ENCODE peak calls at places on chromosomes 11 and 22, in eight cellular contexts. Z is coronary artery, F is esophagus squamous epithelium, K is HFF-Myc, H is dorsolateral prefrontal cortex, G is PC-9, E is heart right ventricle, M is fibroblast of lung. Q is an unnamed sample.

GRCh38 chr11:11500744-11501487 is 120.9 kb downstream of the GALNT18 start:
- DNase-seq in Z (no peak), F (no peak), K (no peak), H (no peak), G (no peak), E (no peak), M (no peak), Q (no peak)

GRCh38 chr11:43803766-43804165 is 76.9 kb upstream of the ALKBH3 start:
- DNase-seq in Z (no peak), F (no peak), K (no peak), H (no peak), G (no peak), E (no peak), M (no peak), Q (no peak)

GRCh38 chr11:293293-293851 is 4.4 kb downstream of the PGGHG start:
- DNase-seq in Z (no peak), F (no peak), K (no peak), H (no peak), G (no peak), E (peak; percentile 6), M (no peak), Q (no peak)

GRCh38 chr11:24412722-24413121 is 84.1 kb upstream of the LUZP2 start:
- DNase-seq in Z (no peak), F (no peak), K (no peak), H (no peak), G (no peak), E (no peak), M (no peak), Q (no peak)

GRCh38 chr11:83459802-83460201 is 173.6 kb upstream of the CCDC90B start:
- DNase-seq in Z (no peak), F (no peak), K (no peak), H (no peak), G (no peak), E (no peak), M (no peak), Q (no peak)

GRCh38 chr11:18987454-18988231 is 48.4 kb upstream of the MRGPRX1 start:
- DNase-seq in Z (no peak), F (no peak), K (no peak), H (no peak), G (no peak), E (no peak), M (no peak), Q (no peak)

GRCh38 chr11:14953904-14954303 is 18.2 kb downstream of the CALCA start:
- DNase-seq in Z (no peak), F (no peak), K (no peak), H (no peak), G (no peak), E (no peak), M (no peak), Q (no peak)

GRCh38 chr11:61635787-61636186 is 44.4 kb upstream of the DAGLA start:
- DNase-seq in Z (no peak), F (no peak), K (no peak), H (no peak), G (no peak), E (no peak), M (no peak), Q (no peak)

DNA sequence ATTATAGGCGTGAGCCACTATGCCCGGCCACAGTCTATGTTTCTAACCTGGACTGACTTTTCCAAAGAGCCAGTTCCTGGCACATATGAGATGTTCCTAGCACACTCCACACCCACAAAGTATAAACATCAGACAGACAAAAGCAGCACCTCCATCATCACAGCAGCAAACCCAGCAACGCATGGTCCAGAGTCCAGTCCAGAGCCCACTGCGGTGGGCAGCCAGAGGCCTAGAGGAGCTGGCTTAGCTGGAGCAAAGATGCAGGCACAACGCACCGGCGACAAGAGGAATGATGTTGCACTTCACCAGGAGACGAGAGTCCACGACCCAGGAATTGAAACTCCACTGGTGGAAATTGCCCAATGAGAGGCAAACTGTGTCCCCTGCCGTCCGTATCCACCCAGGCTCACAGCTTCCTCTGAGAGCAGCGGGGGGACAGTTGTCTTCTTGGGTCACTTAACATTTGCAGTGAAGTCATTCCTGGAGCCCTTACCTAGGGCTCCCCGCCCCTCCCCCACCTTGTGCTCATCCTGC is 36.6 kb downstream of the RPS6KA4 start:
- DNase-seq in Z (no peak), F (no peak), K (no peak), H (no peak), G (no peak), E (peak; percentile 23), M (no peak), Q (no peak)
- H3K4me3 ChIP-seq in Z (no peak overlapping the region), F (no peak overlapping the region), K (no peak overlapping the region), H (no peak overlapping the region), G (no peak overlapping the region), E (no peak overlapping the region), M (no peak overlapping the region), Q (no peak overlapping the region)

GRCh38 chr11:74121804-74122203 is 49.0 kb downstream of the C2CD3 start:
- DNase-seq in Z (no peak), F (no peak), K (no peak), H (no peak), G (no peak), E (no peak), M (no peak), Q (no peak)

DNA sequence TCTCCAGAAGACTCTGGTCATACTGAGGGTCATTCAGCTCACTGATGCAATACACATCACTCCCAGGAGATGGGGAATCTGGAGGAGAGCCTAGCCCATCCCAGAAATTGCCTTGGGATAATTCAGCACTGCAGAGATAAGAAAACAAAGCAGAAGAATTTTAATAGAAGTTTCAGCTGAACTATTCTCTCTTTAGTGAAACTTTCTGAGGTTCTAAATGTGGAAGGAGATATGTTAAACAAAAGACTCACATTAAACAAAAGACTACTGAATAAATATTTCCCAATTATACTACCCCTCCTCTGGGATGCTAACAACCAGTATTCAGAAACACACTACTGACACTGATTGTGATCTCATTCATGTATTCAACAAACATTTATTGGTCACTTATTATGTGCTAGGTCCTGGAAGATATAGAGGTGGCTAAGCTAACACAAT is 47.8 kb downstream of the C2CD3 start:
- DNase-seq in Z (no peak), F (no peak), K (no peak), H (no peak), G (no peak), E (no peak), M (no peak), Q (no peak)
- TF ChIP-seq CTCF in Z (no peak), F (no peak), K (no peak), H (no peak), G (no peak), E (no peak), M (no peak), Q (no peak)

DNA sequence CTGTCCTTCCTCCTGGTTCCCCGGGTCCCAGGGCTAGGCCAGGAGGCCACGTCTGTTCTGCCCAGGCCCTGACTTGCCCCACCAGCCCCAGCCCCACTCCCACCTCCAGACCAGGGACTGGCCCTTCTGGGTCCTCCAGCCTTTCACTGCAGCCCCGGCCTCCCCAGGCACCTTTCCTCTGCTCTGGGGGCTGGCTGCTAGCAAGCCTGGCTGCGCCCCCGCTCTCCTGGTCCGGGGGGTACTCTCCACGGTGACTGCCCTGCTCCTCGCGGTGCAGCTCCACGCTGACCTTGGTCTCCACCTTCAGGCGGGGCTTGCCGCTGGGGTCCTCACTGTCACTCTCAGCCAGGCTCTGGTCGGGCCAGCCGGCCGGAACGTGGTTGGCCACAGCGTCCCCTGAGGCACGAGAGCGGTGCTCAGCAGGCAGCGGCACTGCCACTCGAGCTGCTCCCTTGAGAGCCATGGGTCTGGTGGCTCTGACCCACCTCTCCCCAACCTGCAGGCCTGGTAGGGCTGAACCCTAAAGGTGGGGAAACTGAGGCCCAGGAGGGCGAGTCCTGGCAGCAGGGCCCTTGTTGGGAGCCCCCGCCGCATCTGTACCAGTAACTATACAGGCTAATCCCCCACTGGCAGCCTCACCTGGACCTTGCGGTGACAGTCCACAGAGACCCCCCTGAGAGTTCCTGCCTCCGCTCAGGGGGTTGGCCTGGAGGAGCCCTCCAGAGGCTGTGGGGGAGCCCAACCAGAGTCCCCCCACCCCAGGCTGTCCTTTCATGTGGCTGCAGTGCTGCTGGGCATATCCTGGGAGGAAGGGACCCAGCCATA is 29.0 kb downstream of the TRMU start:
- DNase-seq in Z (no peak), F (no peak), K (no peak), H (no peak), G (no peak), E (no peak), M (no peak), Q (no peak)
- H3K4me3 ChIP-seq in Z (no peak overlapping the region), F (no peak overlapping the region), K (no peak overlapping the region), H (no peak overlapping the region), G (no peak overlapping the region), E (no peak overlapping the region), M (no peak overlapping the region), Q (no peak overlapping the region)

DNA sequence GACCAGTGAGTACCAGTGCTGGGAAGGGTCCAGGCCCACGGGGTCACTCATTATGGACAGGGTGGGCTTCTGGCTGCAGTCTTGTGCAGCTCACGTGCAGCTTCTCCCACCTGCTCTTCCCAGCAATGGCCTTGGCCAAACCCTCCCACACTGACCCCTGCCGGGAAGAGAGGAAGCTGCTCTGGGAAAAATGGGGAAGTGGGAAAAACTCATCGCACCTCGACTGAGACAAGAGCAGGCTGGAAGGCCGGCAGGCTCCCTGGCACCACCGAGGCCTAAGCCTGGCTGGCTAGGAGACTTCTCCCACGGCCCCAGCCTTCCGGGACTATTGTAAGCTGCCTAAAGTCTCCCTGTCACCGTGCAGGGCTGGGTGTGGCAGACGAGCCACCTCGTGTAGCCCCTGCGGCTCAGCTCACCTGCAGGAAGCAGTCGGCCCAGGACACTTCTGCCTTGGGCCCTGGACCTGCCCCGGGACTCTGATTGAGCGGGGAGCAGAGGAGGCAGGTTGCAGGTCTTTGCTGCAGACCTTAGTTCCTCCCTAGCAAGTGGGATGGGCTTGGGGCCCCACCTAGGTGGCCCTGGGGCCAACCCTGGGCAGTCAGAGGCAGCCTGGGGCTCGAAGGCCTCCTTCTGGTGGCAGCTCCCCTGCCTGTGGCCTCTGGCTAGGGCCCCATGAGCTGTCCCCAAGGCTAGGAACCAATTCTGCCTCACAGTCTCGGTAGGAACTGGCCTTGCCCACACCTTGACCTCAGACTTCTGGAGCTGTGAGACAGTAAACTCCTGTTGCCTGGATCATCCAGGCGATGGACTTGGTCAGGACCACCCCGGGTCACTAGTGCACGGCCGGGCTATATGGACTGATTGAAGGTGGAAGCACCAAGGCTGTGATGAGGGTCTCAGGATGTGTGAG is 23.1 kb downstream of the MRGPRG start:
- DNase-seq in Z (peak; percentile 68), F (no peak), K (no peak), H (no peak), G (no peak), E (no peak), M (peak; percentile 40), Q (peak; percentile 47)
- TF ChIP-seq CTCF in Z (peak; percentile 13), F (no peak), K (peak; percentile 54), H (peak; percentile 15), G (no peak), E (peak; percentile 38), M (peak; percentile 57), Q (peak; percentile 66)

GRCh38 chr11:67432655-67433349 is 4.5 kb downstream of the RPS6KB2 start:
- DNase-seq in Z (no peak), F (no peak), K (no peak), H (no peak), G (no peak), E (no peak), M (no peak), Q (no peak)
- H3K4me3 ChIP-seq in Z (no peak overlapping the region), F (no peak overlapping the region), K (no peak overlapping the region), H (no peak overlapping the region), G (no peak overlapping the region), E (no peak overlapping the region), M (no peak overlapping the region), Q (no peak overlapping the region)

Q was measured in fibroblast of villous mesenchyme.